ENCODE peak calls at places on chromosomes 6 and 20, in five cellular contexts. B is stimulated activated CD4-positive, alpha-beta T cell treated with anti-CD3 and anti-CD28 coated beads, Interleukin-1b, Interleukin-23, amount 100 ng/mL, for 1 hour; Z is HS-5; W is Right ventricle myocardium superior; K is GM20000. U is an unnamed sample.

GRCh38 chr6:134740473-134741192 is 209.3 kb downstream of the ALDH8A1 start:
- DNase-seq in B (no peak), Z (peak), W (no peak), K (no peak), U (no peak)

GRCh38 chr6:22880686-22881433 is 311.5 kb downstream of the HDGFL1 start:
- DNase-seq in B (no peak), Z (peak), W (no peak), K (no peak), U (no peak)

GRCh38 chr6:47034919-47035318 is 7.2 kb downstream of the ADGRF1 start:
- DNase-seq in B (no peak), Z (peak), W (no peak), K (no peak), U (no peak)

GRCh38 chr20:3716195-3716834 is 3.9 kb upstream of the SIGLEC1 start:
- DNase-seq in B (no peak), Z (no peak), W (no peak), K (peak), U (peak)

GRCh38 chr20:63695419-63696310 is 787 bp upstream of the TNFRSF6B start:
- DNase-seq in B (no peak), Z (no peak), W (peak), K (no peak), U (no peak)

GRCh38 chr6:83307849-83308248 is 114.7 kb downstream of the RWDD2A start:
- DNase-seq in B (no peak), Z (no peak), W (no peak), K (no peak), U (no peak)

GRCh38 chr6:170139531-170139930 is 151.3 kb downstream of the DLL1 start:
- DNase-seq in B (no peak), Z (no peak), W (no peak), K (no peak), U (no peak)

GRCh38 chr20:53099851-53100250 is 127.7 kb downstream of the TSHZ2 start:
- DNase-seq in B (no peak), Z (no peak), W (no peak), K (no peak), U (no peak)

GRCh38 chr6:159916237-159916636 is 25.4 kb downstream of the MAS1 start:
- DNase-seq in B (no peak), Z (no peak), W (no peak), K (no peak), U (no peak)

GRCh38 chr20:37313546-37314091 is 24.2 kb downstream of the MANBAL start:
- DNase-seq in B (no peak), Z (no peak), W (no peak), K (no peak), U (no peak)

U was measured in GM12864.